ENCODE peak calls at places on chromosomes 4 and X, in ten cellular contexts. Z is natural killer cell; Q is stimulated activated CD4-positive, alpha-beta T cell treated with anti-CD3 and anti-CD28 coated beads, Interleukin-2, amount 100 ng/mL, for 48 hours; H is NCI-H345; U is adipocyte; Y is CD4-positive, alpha-beta T cell; D is HL-60; R is T-helper 1 cell; A is MG63; C is EL. T is an unnamed sample.

GRCh38 chr4:94905511-94905910 is 147.8 kb downstream of the BMPR1B start:
- DNase-seq in U (no peak), R (no peak), Z (no peak), C (no peak), H (no peak), Y (no peak), Q (no peak), A (no peak), D (no peak), T (no peak)

GRCh38 chr4:114659386-114660008 is 60.9 kb downstream of the UGT8 start:
- DNase-seq in U (peak), A (peak), C (peak), Z (no peak), H (peak), Y (no peak), Q (peak), D (peak), R (peak), T (peak)

GRCh38 chr4:16926214-16926613 is 27.8 kb upstream of the LDB2 start:
- DNase-seq in Y (no peak), U (no peak), C (no peak), H (no peak), D (no peak), R (no peak), Z (no peak), A (no peak), Q (no peak), T (no peak)

GRCh38 chrX:13101439-13102139 is 57.2 kb upstream of the FAM9C start:
- DNase-seq in U (peak), Z (no peak), A (peak), Y (peak), D (peak), H (no peak), C (peak), Q (no peak), R (peak), T (peak)

GRCh38 chr4:183830438-183830985 is 74.6 kb upstream of the STOX2 start:
- DNase-seq in Y (no peak), Q (no peak), U (no peak), D (peak), Z (no peak), H (no peak), C (no peak), A (no peak), R (no peak), T (no peak)

GRCh38 chr4:101730291-101731117 is 60.0 kb upstream of the BANK1 start:
- DNase-seq in U (peak), D (peak), Y (peak), R (peak), H (peak), A (peak), Z (peak), C (peak), Q (peak), T (peak)

GRCh38 chrX:103464071-103464773 is 55.1 kb downstream of the RAB40A start:
- DNase-seq in R (no peak), Z (no peak), D (no peak), Q (peak), H (peak), U (peak), A (peak), C (peak), Y (peak), T (peak)

GRCh38 chr4:102868153-102868781 is 525 bp upstream of the CISD2 start:
- DNase-seq in Y (no peak), Z (peak), A (peak), H (no peak), C (no peak), U (no peak), R (no peak), D (peak), Q (peak), T (no peak)

GRCh38 chr4:19936471-19936870 is 315.2 kb upstream of the SLIT2 start:
- DNase-seq in D (no peak), Y (no peak), H (no peak), A (no peak), C (peak), Q (no peak), Z (no peak), R (no peak), U (peak), T (no peak)

GRCh38 chr4:174314770-174315169 is 31.1 kb downstream of the CEP44 start:
- DNase-seq in C (peak), H (no peak), A (peak), Q (no peak), D (no peak), Z (no peak), Y (no peak), U (peak), R (no peak), T (peak)

GRCh38 chr4:148203056-148203898 is 238.9 kb downstream of the NR3C2 start:
- DNase-seq in H (peak), C (no peak), Q (no peak), U (no peak), Z (no peak), A (no peak), R (no peak), Y (no peak), D (no peak), T (peak)

GRCh38 chr4:15162465-15163283 is 160.4 kb downstream of the CPEB2 start:
- DNase-seq in Y (no peak), R (no peak), H (no peak), Q (no peak), A (no peak), C (peak), U (peak), Z (no peak), D (no peak), T (peak)

GRCh38 chr4:165440415-165440882 is 61.6 kb downstream of the CPE start:
- DNase-seq in C (peak), Z (no peak), Y (no peak), U (peak), H (no peak), D (no peak), A (peak), Q (no peak), R (no peak), T (peak)

GRCh38 chr4:105683038-105683437 is 25.5 kb downstream of the INTS12 start:
- DNase-seq in Y (no peak), H (no peak), R (no peak), C (no peak), A (no peak), Z (no peak), Q (no peak), D (no peak), U (no peak), T (peak)